ENCODE peak calls at places on chromosomes 12 and 14, in nine cellular contexts. M is AG10803; R is GF-D8; Q is OCI-LY7; F is MCF 10A; W is LHCN-M2; P is stimulated activated CD8-positive, alpha-beta memory T cell treated with anti-CD3 and anti-CD28 coated beads, Interleukin-7, amount 100 ng/mL, for 4 hours; V is naive thymus-derived CD8-positive, alpha-beta T cell; J is ecto neural progenitor cell. S is an unnamed sample.

GRCh38 chr12:111030800-111031199 is 110.4 kb upstream of the MYL2 start:
- DNase-seq in R (no peak), W (no peak), P (no peak), Q (no peak), V (no peak), J (no peak), M (no peak), F (no peak), S (no peak)

GRCh38 chr14:66514206-66514605 is 6.3 kb downstream of the GPHN start:
- DNase-seq in P (no peak), F (peak), V (no peak), W (peak), M (peak), J (no peak), Q (no peak), R (peak), S (no peak)

GRCh38 chr12:12926571-12927071 is 25.3 kb downstream of the GPRC5D start:
- DNase-seq in M (peak), Q (no peak), V (no peak), P (no peak), F (no peak), R (no peak), J (no peak), W (peak), S (no peak)

GRCh38 chr12:117587646-117588287 is 226.3 kb upstream of the NOS1 start:
- DNase-seq in V (no peak), F (peak), P (peak), R (no peak), M (peak), J (peak), Q (peak), W (peak), S (no peak)

GRCh38 chr14:68634874-68635601 is 157.8 kb downstream of the ZFP36L1 start:
- DNase-seq in R (no peak), Q (no peak), W (no peak), P (no peak), J (no peak), F (no peak), M (no peak), V (no peak), S (no peak)

GRCh38 chr14:68756734-68757133 is 36.1 kb downstream of the ZFP36L1 start:
- DNase-seq in M (no peak), W (no peak), R (no peak), V (no peak), F (no peak), J (no peak), P (no peak), Q (no peak), S (no peak)

GRCh38 chr14:34981743-34982420 is 910 bp upstream of the SRP54 start:
- DNase-seq in W (no peak), F (peak), R (peak), J (no peak), P (no peak), M (no peak), Q (peak), V (peak), S (peak)

GRCh38 chr12:93780115-93780641 is 103.0 kb downstream of the CRADD start:
- DNase-seq in J (no peak), M (no peak), P (no peak), R (no peak), W (no peak), F (no peak), V (no peak), Q (no peak), S (no peak)

GRCh38 chr12:64675795-64676194 is 65.5 kb downstream of the RASSF3 start:
- DNase-seq in W (peak), F (peak), M (peak), J (no peak), P (no peak), Q (no peak), V (no peak), R (no peak), S (no peak)

GRCh38 chr14:97844042-97844441 is 1046.9 kb downstream of the VRK1 start:
- DNase-seq in F (no peak), R (no peak), Q (no peak), W (no peak), P (no peak), M (no peak), J (no peak), V (no peak), S (no peak)

GRCh38 chr12:92571844-92572543 is 130.8 kb upstream of the PLEKHG7 start:
- DNase-seq in J (no peak), P (no peak), R (no peak), Q (no peak), W (no peak), M (no peak), F (no peak), V (no peak), S (no peak)

GRCh38 chr12:106771425-106771824 is 3.1 kb upstream of the RIC8B start:
- DNase-seq in P (no peak), F (no peak), V (no peak), W (no peak), Q (no peak), M (no peak), R (no peak), J (no peak), S (no peak)

GRCh38 chr12:111777345-111778045 is 10.8 kb downstream of the ALDH2 start:
- DNase-seq in J (no peak), V (no peak), R (no peak), Q (no peak), W (no peak), F (no peak), P (no peak), M (no peak), S (no peak)

GRCh38 chr14:61492474-61492873 is 171.1 kb downstream of the PRKCH start:
- DNase-seq in R (no peak), V (no peak), J (no peak), W (no peak), P (no peak), F (no peak), Q (peak), M (no peak), S (no peak)

GRCh38 chr14:104685216-104685997 is 4.0 kb upstream of the INF2 start:
- DNase-seq in J (no peak), W (no peak), Q (peak), M (no peak), P (no peak), F (peak), R (no peak), V (no peak), S (no peak)

GRCh38 chr14:102094101-102094500 is 7.3 kb upstream of the HSP90AA1 start:
- DNase-seq in F (no peak), J (no peak), P (no peak), R (no peak), W (no peak), V (no peak), Q (no peak), M (no peak), S (no peak)

GRCh38 chr12:62166525-62166924 is 93.7 kb upstream of the USP15 start:
- DNase-seq in R (no peak), P (no peak), J (no peak), W (no peak), M (peak), Q (no peak), V (no peak), F (no peak), S (no peak)

GRCh38 chr12:52037248-52037861 is 13.9 kb upstream of the NR4A1 start:
- DNase-seq in M (peak), Q (peak), F (no peak), R (no peak), J (peak), V (no peak), W (no peak), P (no peak), S (no peak)

GRCh38 chr12:14751987-14752386 is 51.3 kb downstream of the WBP11 start:
- DNase-seq in W (no peak), J (no peak), V (no peak), Q (no peak), R (no peak), F (no peak), M (no peak), P (no peak), S (no peak)

GRCh38 chr14:94748667-94749347 is 21.1 kb downstream of the GSC start:
- DNase-seq in M (no peak), W (no peak), Q (peak), R (no peak), J (no peak), P (no peak), F (peak), V (no peak), S (peak)

GRCh38 chr12:32493282-32493681 is 93.9 kb downstream of the FGD4 start:
- DNase-seq in W (no peak), J (no peak), P (no peak), F (no peak), M (no peak), R (no peak), Q (peak), V (no peak), S (no peak)

GRCh38 chr12:70828391-70828790 is 92.1 kb downstream of the PTPRR start:
- DNase-seq in J (no peak), R (no peak), F (no peak), W (peak), P (no peak), Q (no peak), V (no peak), M (peak), S (no peak)

GRCh38 chr12:65948320-65949008 is 124.2 kb downstream of the HMGA2 start:
- DNase-seq in J (no peak), F (peak), P (no peak), W (peak), M (peak), V (no peak), Q (no peak), R (no peak), S (no peak)

GRCh38 chr14:24298892-24299254 is 707 bp downstream of the DHRS1 start:
- DNase-seq in P (no peak), J (no peak), R (no peak), V (no peak), F (peak), Q (no peak), M (peak), W (peak), S (no peak)

GRCh38 chr14:84129028-84129427 is 1400.9 kb upstream of the FLRT2 start:
- DNase-seq in W (no peak), M (no peak), F (no peak), J (no peak), R (peak), Q (no peak), P (no peak), V (no peak), S (no peak)

GRCh38 chr14:77761205-77761931 is 412 bp upstream of the SNW1 start:
- DNase-seq in R (peak), Q (peak), J (peak), V (no peak), F (peak), M (peak), P (no peak), W (peak), S (no peak)

GRCh38 chr14:78446807-78447206 is 276.6 kb downstream of the NRXN3 start:
- DNase-seq in Q (no peak), V (no peak), R (no peak), P (no peak), W (no peak), F (peak), M (no peak), J (no peak), S (no peak)

GRCh38 chr12:40248585-40249297 is 23.9 kb downstream of the LRRK2 start:
- DNase-seq in J (no peak), R (no peak), W (peak), P (no peak), Q (peak), M (no peak), V (no peak), F (peak), S (no peak)

GRCh38 chr14:101475468-101476257 is 85.6 kb upstream of the DIO3 start:
- DNase-seq in M (peak), P (no peak), F (peak), R (no peak), W (peak), J (peak), Q (no peak), V (no peak), S (no peak)

GRCh38 chr12:121579190-121579791 is 1.5 kb downstream of the KDM2B start:
- DNase-seq in V (peak), F (no peak), P (peak), Q (peak), W (peak), M (no peak), J (peak), R (no peak), S (no peak)

GRCh38 chr12:64142784-64143183 is 79.3 kb downstream of the KICS2 start:
- DNase-seq in P (no peak), V (no peak), R (no peak), W (no peak), Q (no peak), F (no peak), M (no peak), J (no peak), S (no peak)

GRCh38 chr12:32343496-32343895 is 55.9 kb upstream of the FGD4 start:
- DNase-seq in Q (no peak), R (no peak), J (no peak), W (no peak), F (no peak), V (no peak), M (no peak), P (no peak), S (no peak)

GRCh38 chr12:77047341-77048202 is 17.8 kb downstream of the E2F7 start:
- DNase-seq in F (no peak), W (no peak), V (no peak), P (no peak), M (peak), R (no peak), J (no peak), Q (no peak), S (no peak)

GRCh38 chr12:110256780-110257431 is 24.1 kb upstream of the ATP2A2 start:
- DNase-seq in Q (no peak), V (no peak), J (no peak), M (no peak), R (peak), P (no peak), W (no peak), F (no peak), S (no peak)

GRCh38 chr14:104229621-104230041 is 91.2 kb downstream of the KIF26A start:
- DNase-seq in J (no peak), Q (no peak), M (no peak), F (no peak), V (no peak), R (no peak), P (no peak), W (no peak), S (no peak)

GRCh38 chr12:108729612-108730336 is 1.5 kb downstream of the CORO1C start:
- DNase-seq in Q (peak), M (peak), F (peak), R (peak), V (no peak), W (peak), P (no peak), J (no peak), S (no peak)